ENCODE peak calls at places on chromosomes 1 and 21, in five cellular contexts. T is GM23248, L is OCI-LY7, R is IMR-90, N is mesendoderm. I is an unnamed sample.
A peak's percentile ranks its signal among the peaks of the same experiment; 100 is the strongest.

GRCh38 chr1:3542635-3543034 is 68.7 kb downstream of the MEGF6 start:
- DNase-seq in T (no peak), L (no peak), R (no peak), N (no peak), I (no peak)

GRCh38 chr1:112618114-112618720 is 724 bp downstream of the ST7L start:
- DNase-seq in T (peak; percentile 53), L (peak; percentile 62), R (peak; percentile 44), N (peak; percentile 17), I (no peak)

GRCh38 chr21:44082648-44083436 is 24.4 kb upstream of the PWP2 start:
- DNase-seq in T (no peak), L (no peak), R (no peak), N (no peak), I (no peak)

GRCh38 chr1:58618303-58618702 is 41.3 kb upstream of the TACSTD2 start:
- DNase-seq in T (peak; percentile 99), L (no peak), R (peak; percentile 99), N (no peak), I (peak; percentile 91)

GRCh38 chr1:208272311-208272710 is 28.1 kb upstream of the PLXNA2 start:
- DNase-seq in T (no peak), L (no peak), R (no peak), N (peak; percentile 94), I (no peak)

GRCh38 chr1:229022595-229023350 is 248.1 kb upstream of the RAB4A start:
- DNase-seq in T (no peak), L (no peak), R (no peak), N (no peak), I (no peak)

GRCh38 chr1:116157096-116157495 is 45.9 kb downstream of the MAB21L3 start:
- DNase-seq in T (no peak), L (no peak), R (no peak), N (no peak), I (no peak)

GRCh38 chr1:29858646-29859045 is 622.3 kb downstream of the PTPRU start:
- DNase-seq in T (no peak), L (no peak), R (no peak), N (no peak), I (no peak)

GRCh38 chr1:38015978-38016640 is 3.6 kb downstream of the UTP11 start:
- DNase-seq in T (no peak), L (no peak), R (peak; percentile 35), N (no peak), I (no peak)

GRCh38 chr1:111441573-111442192 is 7.4 kb downstream of the WDR77 start:
- DNase-seq in T (peak; percentile 22), L (peak; percentile 79), R (peak; percentile 25), N (peak; percentile 76), I (peak; percentile 35)

GRCh38 chr1:6504887-6505286 is 13.4 kb upstream of the PLEKHG5 start:
- DNase-seq in T (no peak), L (no peak), R (no peak), N (no peak), I (no peak)

GRCh38 chr1:172764378-172764777 is 105.5 kb downstream of the FASLG start:
- DNase-seq in T (no peak), L (peak; percentile 76), R (no peak), N (no peak), I (no peak)

GRCh38 chr1:213670692-213671023 is 317.1 kb upstream of the PROX1 start:
- DNase-seq in T (no peak), L (no peak), R (no peak), N (no peak), I (no peak)
- H3K4me2 ChIP-seq in T (no peak overlapping the region), L (peak overlapping the region; percentile 37), R (no peak overlapping the region), N (no peak overlapping the region), I (no peak overlapping the region)

GRCh38 chr1:162175393-162175792 is 105.9 kb downstream of the NOS1AP start:
- DNase-seq in T (no peak), L (no peak), R (no peak), N (peak; percentile 82), I (no peak)
- H3K4me2 ChIP-seq in T (no peak overlapping the region), L (no peak overlapping the region), R (no peak overlapping the region), N (no peak overlapping the region), I (no peak overlapping the region)

GRCh38 chr1:28740118-28740517 is 3.4 kb downstream of the YTHDF2 start:
- DNase-seq in T (no peak), L (no peak), R (no peak), N (no peak), I (no peak)
- H3K4me2 ChIP-seq in T (no peak overlapping the region), L (peak overlapping the region; percentile 97), R (no peak overlapping the region), N (no peak overlapping the region), I (peak overlapping the region; percentile 83)

GRCh38 chr21:17540530-17540929 is 27.7 kb downstream of the CXADR start:
- DNase-seq in T (no peak), L (no peak), R (no peak), N (no peak), I (no peak)

GRCh38 chr21:17539323-17539722 is 26.5 kb downstream of the CXADR start:
- DNase-seq in T (no peak), L (peak; percentile 26), R (no peak), N (no peak), I (no peak)

GRCh38 chr21:17539743-17540341 is 27.0 kb downstream of the CXADR start:
- DNase-seq in T (no peak), L (no peak), R (no peak), N (no peak), I (no peak)

GRCh38 chr21:17538576-17538975 is 25.7 kb downstream of the CXADR start:
- DNase-seq in T (no peak), L (no peak), R (no peak), N (no peak), I (no peak)

GRCh38 chr21:17542371-17542992 is 29.6 kb downstream of the CXADR start:
- DNase-seq in T (no peak), L (no peak), R (no peak), N (no peak), I (no peak)
- H3K4me2 ChIP-seq in T (no peak overlapping the region), L (no peak overlapping the region), R (no peak overlapping the region), N (no peak overlapping the region), I (no peak overlapping the region)

GRCh38 chr1:186306533-186306932 is 68.5 kb downstream of the TPR start:
- DNase-seq in T (no peak), L (no peak), R (no peak), N (no peak), I (no peak)

GRCh38 chr1:186301448-186301847 is 73.6 kb downstream of the TPR start:
- DNase-seq in T (no peak), L (no peak), R (no peak), N (no peak), I (no peak)

GRCh38 chr1:186304982-186305949 is 69.8 kb downstream of the TPR start:
- DNase-seq in T (peak; percentile 59), L (peak; percentile 52), R (peak; percentile 13), N (peak; percentile 51), I (peak; percentile 46)

GRCh38 chr1:186302378-186302920 is 72.6 kb downstream of the TPR start:
- DNase-seq in T (peak; percentile 48), L (no peak), R (no peak), N (no peak), I (no peak)

GRCh38 chr1:186303911-186304310 is 71.1 kb downstream of the TPR start:
- DNase-seq in T (no peak), L (no peak), R (no peak), N (no peak), I (no peak)
- H3K4me2 ChIP-seq in T (no peak overlapping the region), L (no peak overlapping the region), R (no peak overlapping the region), N (no peak overlapping the region), I (no peak overlapping the region)

DNA sequence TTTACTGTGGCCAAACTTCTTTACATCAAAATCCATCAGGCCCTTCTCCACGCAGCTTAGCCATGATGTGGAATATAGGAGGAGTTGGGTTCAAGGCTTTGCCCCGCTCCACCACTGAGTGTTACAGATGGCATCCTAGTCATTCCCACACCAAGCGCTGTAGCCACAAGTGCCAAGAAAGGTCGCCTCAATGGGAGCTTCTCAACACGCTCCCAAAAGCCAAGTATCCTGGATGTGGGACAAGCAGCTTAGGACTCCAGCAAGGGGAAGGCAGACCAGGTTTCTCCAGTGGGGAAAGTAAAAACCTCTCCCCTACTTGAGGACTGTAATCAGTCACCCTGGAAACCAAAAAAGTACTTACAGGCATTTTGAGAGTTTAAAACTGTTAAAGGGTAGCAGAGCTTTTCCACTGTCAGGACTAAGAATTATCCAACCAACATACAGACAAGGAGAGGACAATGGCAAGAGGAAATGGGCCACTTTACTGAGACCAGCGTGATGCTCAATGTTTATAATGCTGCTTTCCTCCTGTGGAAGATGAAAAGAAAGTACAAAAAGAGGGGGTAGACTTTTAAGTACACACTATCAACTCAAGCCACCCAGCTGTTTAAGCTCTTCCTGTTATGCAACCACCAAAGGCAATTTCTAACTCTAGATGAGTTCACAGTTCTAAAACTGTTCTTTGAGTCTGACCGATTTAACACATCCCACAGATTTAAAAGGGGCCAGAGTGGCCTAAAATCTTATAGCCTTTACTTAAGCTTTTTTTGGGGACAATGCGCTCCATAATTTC is 120.7 kb upstream of the KRTAP19-8 start:
- DNase-seq in T (peak; percentile 40), L (peak; percentile 2), R (peak; percentile 26), N (peak; percentile 40), I (no peak)
- H3K4me2 ChIP-seq in T (no peak overlapping the region), L (no peak overlapping the region), R (no peak overlapping the region), N (no peak overlapping the region), I (no peak overlapping the region)

GRCh38 chr1:212613440-212614335 is 5.1 kb downstream of the ATF3 start:
- DNase-seq in T (peak; percentile 95), L (no peak), R (no peak), N (no peak), I (peak; percentile 53)
- H3K4me2 ChIP-seq in T (peak overlapping the region; percentile 5), L (no peak overlapping the region), R (no peak overlapping the region), N (no peak overlapping the region), I (no peak overlapping the region)